ENCODE peak calls at places on chromosome 1, in ten cellular contexts. J is pancreas, B is right lobe of liver, S is adrenal gland, H is hepatocyte, O is Caco-2, G is cardiac muscle cell, D is mucosa of descending colon, P is lung, F is endothelial cell of umbilical vein. X is an unnamed sample.

GRCh38 chr1:20753589-20753988 is 21.1 kb upstream of the SH2D5 start:
- DNase-seq in D (no peak), J (no peak), P (no peak), S (no peak), O (no peak), F (no peak), G (no peak), B (no peak), H (no peak), X (no peak)

GRCh38 chr1:119870917-119871486 is 25.3 kb downstream of the ADAM30 start:
- DNase-seq in F (peak; percentile 72), D (peak; percentile 82), P (peak; percentile 68), O (peak; percentile 76), J (peak; percentile 83), G (peak; percentile 86), H (peak; percentile 82), B (peak; percentile 80), S (peak; percentile 73), X (peak; percentile 82)

GRCh38 chr1:155396874-155397476 is 76.3 kb downstream of the RUSC1 start:
- DNase-seq in B (no peak), F (no peak), S (no peak), P (peak; percentile 67), H (peak; percentile 16), O (peak; percentile 42), G (no peak), D (peak; percentile 50), J (no peak), X (no peak)

GRCh38 chr1:12495725-12496124 is 122.3 kb downstream of the DHRS3 start:
- DNase-seq in F (no peak), J (no peak), O (no peak), D (no peak), B (no peak), P (no peak), G (no peak), H (peak; percentile 42), S (no peak), X (no peak)

GRCh38 chr1:59596432-59596831 is 218.3 kb upstream of the HOOK1 start:
- DNase-seq in G (peak; percentile 61), H (peak; percentile 29), D (no peak), S (no peak), J (peak; percentile 33), O (no peak), B (no peak), P (no peak), F (peak; percentile 98), X (peak; percentile 33)

GRCh38 chr1:169999357-169999756 is 75.1 kb downstream of the KIFAP3 start:
- DNase-seq in B (no peak), F (peak; percentile 64), O (no peak), J (no peak), H (peak; percentile 5), P (no peak), D (no peak), G (peak; percentile 48), S (no peak), X (peak; percentile 13)

GRCh38 chr1:200704991-200705390 is 33.7 kb upstream of the CAMSAP2 start:
- DNase-seq in O (no peak), J (no peak), P (no peak), F (no peak), G (no peak), S (no peak), D (no peak), H (no peak), B (no peak), X (no peak)

GRCh38 chr1:163912491-163912890 is 590.7 kb downstream of the NUF2 start:
- DNase-seq in O (no peak), J (no peak), P (no peak), S (no peak), D (no peak), B (no peak), G (no peak), H (no peak), F (no peak), X (no peak)

GRCh38 chr1:212487286-212487685 is 54.6 kb downstream of the NENF start:
- DNase-seq in H (no peak), F (no peak), G (no peak), O (no peak), B (no peak), S (no peak), J (no peak), D (no peak), P (no peak), X (no peak)

GRCh38 chr1:35569956-35570355 is 3.2 kb upstream of the TFAP2E start:
- DNase-seq in H (no peak), S (peak; percentile 61), F (no peak), B (no peak), J (no peak), G (no peak), D (no peak), O (no peak), P (no peak), X (no peak)

GRCh38 chr1:10287023-10287645 is 76.8 kb downstream of the KIF1B start:
- DNase-seq in D (no peak), B (no peak), P (no peak), O (no peak), S (no peak), H (no peak), J (no peak), G (no peak), F (no peak), X (no peak)

GRCh38 chr1:10291705-10292104 is 81.3 kb downstream of the KIF1B start:
- DNase-seq in B (no peak), O (no peak), D (no peak), H (no peak), P (no peak), G (no peak), F (no peak), J (no peak), S (no peak), X (no peak)

GRCh38 chr1:10288059-10288615 is 77.8 kb downstream of the KIF1B start:
- DNase-seq in P (no peak), J (no peak), G (no peak), H (no peak), F (no peak), B (no peak), D (no peak), O (no peak), S (no peak), X (no peak)

GRCh38 chr1:10295471-10296085 is 85.2 kb downstream of the KIF1B start:
- DNase-seq in D (no peak), P (no peak), H (no peak), G (no peak), B (no peak), J (no peak), O (no peak), F (no peak), S (no peak), X (no peak)

DNA sequence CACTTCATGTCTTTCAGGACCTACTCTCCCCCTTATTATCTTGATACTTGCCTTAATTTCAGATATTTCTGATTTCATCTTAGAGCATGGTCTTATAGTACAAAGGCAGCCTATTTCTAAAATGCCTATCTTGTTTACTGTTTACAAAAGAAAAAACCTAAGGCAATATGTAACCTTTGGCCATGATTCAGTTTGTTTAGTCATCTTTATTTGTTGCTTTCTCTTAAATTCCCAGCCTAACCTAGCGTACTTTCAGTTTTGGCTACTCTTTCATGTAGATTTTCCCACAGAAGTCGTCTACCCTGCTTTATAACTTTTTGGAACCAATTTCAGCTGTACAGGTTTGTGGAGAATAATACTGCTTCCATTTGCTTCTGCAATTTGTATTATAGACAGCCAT is 81.8 kb downstream of the KIF1B start:
- DNase-seq in G (no peak), D (no peak), P (no peak), B (no peak), J (no peak), F (no peak), O (no peak), H (no peak), S (no peak), X (no peak)
- TF ChIP-seq CTCF in G (no peak), D (no peak), P (no peak), B (no peak), J (no peak), F (no peak), O (no peak), H (no peak), S (no peak), X (no peak)

DNA sequence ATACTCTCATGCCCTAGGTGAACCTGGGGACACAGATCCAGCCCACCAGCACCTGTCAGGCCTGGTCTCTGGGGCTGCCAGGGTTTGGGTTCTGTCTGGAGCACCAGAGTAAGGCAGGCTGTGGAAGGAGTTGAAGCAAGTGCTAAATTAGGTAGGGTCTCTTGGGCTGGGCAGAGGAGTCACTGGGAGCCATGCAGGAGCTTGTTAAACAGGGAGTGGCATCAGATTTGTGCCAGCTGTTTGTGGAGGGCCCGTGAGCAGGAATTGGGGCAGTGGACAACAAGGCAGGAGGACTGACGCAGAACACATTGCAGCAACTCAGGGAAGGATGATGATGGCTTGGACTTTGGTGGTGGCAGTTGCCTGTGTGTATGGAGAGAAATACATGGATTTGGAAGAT is 56.3 kb downstream of the PTPRF start:
- DNase-seq in J (no peak), H (no peak), P (no peak), F (no peak), G (no peak), O (no peak), B (no peak), S (no peak), D (no peak), X (no peak)
- H3K4me1 ChIP-seq in J (no peaks in the 10 kb centered on the region), H (peaks cover 4% of the 10 kb centered on the region), P (no peaks in the 10 kb centered on the region), F (peaks cover under 1% of the 10 kb centered on the region), G (no peaks in the 10 kb centered on the region), O (no peaks in the 10 kb centered on the region), B (no peaks in the 10 kb centered on the region), S (no peaks in the 10 kb centered on the region), D (peaks cover 25% of the 10 kb centered on the region), X (no peaks in the 10 kb centered on the region)

DNA sequence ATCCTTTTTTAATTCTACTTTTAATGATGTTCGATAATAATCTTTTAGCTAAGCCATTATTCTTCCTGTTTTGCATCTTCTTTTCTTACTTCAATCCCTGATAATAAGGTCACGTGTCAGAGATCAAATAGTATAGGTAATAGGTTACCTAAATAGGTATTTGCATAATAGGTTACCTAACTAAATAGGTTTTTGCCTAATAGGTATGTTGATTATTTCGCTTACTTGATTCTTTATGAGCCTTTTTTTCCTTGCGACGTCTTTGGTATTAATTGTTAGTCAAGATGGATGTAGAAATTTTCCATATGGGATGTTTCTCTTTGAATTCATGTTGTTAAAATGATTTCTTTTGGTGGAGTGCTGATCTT is 2.5 kb downstream of the GGPS1 start:
- DNase-seq in O (no peak), P (no peak), F (no peak), J (no peak), B (no peak), H (no peak), D (no peak), S (no peak), G (no peak), X (no peak)
- H3K4me3 ChIP-seq in O (peak overlapping the region; percentile 55), P (no peak overlapping the region), F (no peak overlapping the region), J (no peak overlapping the region), B (no peak overlapping the region), H (peak overlapping the region; percentile 3), D (no peak overlapping the region), S (no peak overlapping the region), G (no peak overlapping the region), X (no peak overlapping the region)

DNA sequence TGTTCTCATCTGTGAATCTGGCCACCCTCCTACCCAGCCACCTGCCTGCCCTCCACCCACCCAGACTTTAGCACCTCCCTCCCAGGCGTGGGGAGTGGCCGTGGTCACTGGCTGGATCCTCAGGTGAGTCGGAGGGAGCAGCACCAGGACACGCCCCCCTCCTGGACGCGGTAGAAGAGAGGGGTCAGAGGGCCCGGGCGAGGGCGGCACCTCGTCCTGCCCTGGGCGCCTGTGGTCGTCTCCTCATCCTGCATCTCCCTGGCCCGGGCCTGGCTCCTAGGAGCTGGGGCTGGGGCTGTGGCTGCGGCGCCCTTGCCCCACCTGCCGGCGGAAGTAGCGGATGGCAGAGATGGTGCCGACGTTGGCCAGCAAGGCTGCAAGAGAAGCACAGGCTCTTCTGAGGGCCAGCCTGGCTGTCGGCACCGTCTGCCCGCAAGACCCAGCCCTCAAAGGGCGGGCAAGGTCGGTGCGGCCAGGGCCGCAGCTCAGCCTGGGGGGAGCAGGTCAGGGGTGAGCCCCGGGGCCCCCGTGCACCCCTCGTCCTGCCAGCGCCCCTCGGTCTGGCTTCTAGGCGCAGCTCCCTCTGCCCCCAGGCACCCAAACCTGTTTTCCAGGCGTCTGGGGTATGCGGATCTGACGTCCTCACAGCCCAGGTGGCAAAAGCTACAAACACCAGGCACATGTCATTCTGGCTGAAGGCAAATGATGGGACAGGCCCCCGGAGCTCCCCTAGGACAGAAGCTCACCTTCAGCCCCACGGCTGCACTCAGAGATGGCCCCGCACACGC is 5.8 kb downstream of the PERM1 start:
- DNase-seq in O (peak; percentile 87), S (peak; percentile 43), B (no peak), F (no peak), P (no peak), H (peak; percentile 90), G (peak; percentile 64), J (peak; percentile 56), D (peak; percentile 70), X (no peak)
- TF ChIP-seq CTCF in O (peak; percentile 45), S (peak; percentile 46), B (peak; percentile 67), F (peak; percentile 17), P (peak; percentile 32), H (peak; percentile 69), G (peak; percentile 59), J (peak; percentile 41), D (peak; percentile 44), X (peak; percentile 49)